ENCODE peak calls at places on chromosomes 16 and 17, in seven cellular contexts. H, Q, F, D, E, T and N are unnamed samples.

GRCh38 chr17:3913531-3914318 is 2.5 kb downstream of the P2RX1 start:
- DNase-seq in H (peak), Q (peak), F (peak), D (peak), E (peak), T (peak), N (peak)

GRCh38 chr17:78441271-78441986 is 63.0 kb downstream of the PGS1 start:
- DNase-seq in H (no peak), Q (no peak), F (no peak), D (no peak), E (no peak), T (no peak), N (no peak)

GRCh38 chr17:62802531-62803205 is 5.4 kb downstream of the MARCHF10 start:
- DNase-seq in H (no peak), Q (no peak), F (no peak), D (no peak), E (no peak), T (no peak), N (no peak)

GRCh38 chr16:17939052-17939673 is 397.4 kb downstream of the NPIPA8 start:
- DNase-seq in H (no peak), Q (no peak), F (no peak), D (no peak), E (no peak), T (no peak), N (no peak)

GRCh38 chr16:82695806-82696205 is 69.0 kb downstream of the CDH13 start:
- DNase-seq in H (no peak), Q (no peak), F (no peak), D (no peak), E (no peak), T (no peak), N (no peak)

GRCh38 chr16:78608305-78608776 is 508.9 kb downstream of the WWOX start:
- DNase-seq in H (no peak), Q (no peak), F (no peak), D (no peak), E (no peak), T (no peak), N (no peak)

GRCh38 chr16:54930034-54930938 is at the start of gene IRX5:
- DNase-seq in H (peak), Q (peak), F (peak), D (no peak), E (no peak), T (peak), N (peak)

GRCh38 chr16:14602443-14602963 is 27.6 kb downstream of the PARN start:
- DNase-seq in H (no peak), Q (no peak), F (no peak), D (no peak), E (no peak), T (no peak), N (no peak)

GRCh38 chr16:29775742-29776408 is 2.2 kb upstream of the ZG16 start:
- DNase-seq in H (no peak), Q (no peak), F (peak), D (no peak), E (no peak), T (no peak), N (no peak)

GRCh38 chr17:41527076-41528023 is 758 bp downstream of the KRT19 start:
- DNase-seq in H (no peak), Q (no peak), F (peak), D (no peak), E (no peak), T (peak), N (peak)

GRCh38 chr17:69525920-69526841 is 111.7 kb downstream of the MAP2K6 start:
- DNase-seq in H (peak), Q (peak), F (peak), D (peak), E (no peak), T (peak), N (peak)

GRCh38 chr16:58551496-58551895 is 36.2 kb downstream of the SETD6 start:
- DNase-seq in H (no peak), Q (no peak), F (no peak), D (no peak), E (no peak), T (no peak), N (no peak)

GRCh38 chr17:78144146-78144719 is 2.0 kb upstream of the C17orf99 start:
- DNase-seq in H (peak), Q (no peak), F (peak), D (no peak), E (no peak), T (no peak), N (no peak)

GRCh38 chr17:54177606-54178308 is 355.0 kb downstream of the KIF2B start:
- DNase-seq in H (no peak), Q (no peak), F (no peak), D (no peak), E (no peak), T (no peak), N (no peak)

GRCh38 chr17:35892091-35892637 is 12.0 kb upstream of the CCL5 start:
- DNase-seq in H (no peak), Q (no peak), F (no peak), D (no peak), E (no peak), T (no peak), N (no peak)

GRCh38 chr17:31595076-31595475 is 203.6 kb downstream of the RAB11FIP4 start:
- DNase-seq in H (no peak), Q (no peak), F (no peak), D (no peak), E (no peak), T (no peak), N (no peak)

GRCh38 chr17:79919164-79919585 is 79.9 kb upstream of the CBX4 start:
- DNase-seq in H (peak), Q (no peak), F (no peak), D (no peak), E (no peak), T (no peak), N (peak)

GRCh38 chr16:85610446-85611204 is 2.5 kb upstream of the GSE1 start:
- DNase-seq in H (peak), Q (peak), F (peak), D (peak), E (no peak), T (peak), N (peak)

GRCh38 chr17:33671493-33671892 is 378.4 kb upstream of the ASIC2 start:
- DNase-seq in H (no peak), Q (no peak), F (no peak), D (no peak), E (no peak), T (no peak), N (no peak)

GRCh38 chr16:78705694-78706093 is 606.2 kb downstream of the WWOX start:
- DNase-seq in H (peak), Q (no peak), F (peak), D (peak), E (peak), T (no peak), N (no peak)

GRCh38 chr16:46753015-46753414 is 4.9 kb upstream of the MYLK3 start:
- DNase-seq in H (no peak), Q (no peak), F (no peak), D (no peak), E (no peak), T (no peak), N (no peak)

GRCh38 chr17:67574658-67575293 is 143.0 kb upstream of the NOL11 start:
- DNase-seq in H (no peak), Q (no peak), F (peak), D (no peak), E (peak), T (no peak), N (no peak)

GRCh38 chr17:35555695-35556094 is 4.9 kb downstream of the SLFN14 start:
- DNase-seq in H (peak), Q (no peak), F (peak), D (no peak), E (no peak), T (no peak), N (peak)

GRCh38 chr16:9013508-9013864 is 49.8 kb upstream of the USP7 start:
- DNase-seq in H (no peak), Q (no peak), F (no peak), D (no peak), E (no peak), T (no peak), N (no peak)

GRCh38 chr17:69524854-69525253 is 110.4 kb downstream of the MAP2K6 start:
- DNase-seq in H (no peak), Q (no peak), F (no peak), D (no peak), E (no peak), T (no peak), N (peak)

DNA sequence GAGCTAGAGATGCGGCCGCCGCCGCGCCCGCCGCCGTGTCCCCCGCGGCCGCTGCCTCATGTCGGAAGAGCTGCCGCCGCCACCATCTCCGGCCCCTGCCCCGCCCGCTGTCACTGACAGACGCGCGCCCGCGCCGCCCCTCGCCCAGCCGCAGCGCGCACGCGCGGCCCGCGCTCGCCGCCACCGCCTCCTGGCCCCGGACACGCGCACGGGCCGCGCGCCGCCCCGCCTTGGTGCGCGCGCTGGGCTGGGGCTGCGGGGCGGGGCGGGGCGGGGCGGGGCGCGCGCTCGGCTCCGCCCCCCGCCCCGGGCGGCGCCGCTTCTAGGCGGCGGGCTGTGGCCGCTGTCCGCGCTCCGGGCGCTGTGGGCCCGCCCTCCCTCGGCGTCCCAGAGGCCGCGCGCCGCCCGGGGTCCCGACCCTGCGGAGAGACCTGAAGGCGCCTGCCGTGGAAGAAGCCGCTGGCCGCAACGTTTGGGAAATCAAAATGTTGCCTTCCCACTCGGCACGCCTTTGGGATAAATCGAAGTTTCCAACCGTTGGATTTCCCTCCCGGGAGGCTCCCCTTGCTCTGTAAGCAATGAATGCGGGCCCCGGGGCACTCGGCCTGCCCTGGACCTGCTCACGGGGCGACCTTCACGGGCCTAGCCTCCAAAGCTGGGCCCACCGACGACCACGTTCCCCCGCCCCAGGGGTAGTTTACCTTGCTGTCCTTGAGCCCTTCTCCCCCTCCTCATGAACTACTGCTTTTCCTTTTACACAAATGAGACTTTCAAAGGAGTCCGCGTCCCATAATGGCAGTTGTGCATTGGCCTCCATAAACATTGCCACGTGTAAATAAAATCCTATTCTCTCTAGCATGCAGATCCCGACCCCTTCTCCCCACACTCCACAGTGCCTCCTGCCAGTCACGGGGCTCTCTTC is at the start of gene ADCY9:
- DNase-seq in H (peak), Q (peak), F (peak), D (peak), E (no peak), T (peak), N (peak)
- TF ChIP-seq JUND in H (no peak), Q (no peak), F (no peak), D (no peak), E (no peak), T (no peak), N (no peak)

GRCh38 chr16:48408688-48409087 is 23.5 kb upstream of the SIAH1 start:
- DNase-seq in H (no peak), Q (no peak), F (peak), D (no peak), E (no peak), T (no peak), N (no peak)
- TF ChIP-seq JUND in H (no peak), Q (no peak), F (no peak), D (no peak), E (no peak), T (no peak), N (no peak)

GRCh38 chr16:67562526-67562917 is at the start of gene CTCF:
- DNase-seq in H (peak), Q (peak), F (peak), D (peak), E (no peak), T (no peak), N (no peak)
- TF ChIP-seq JUND in H (no peak), Q (no peak), F (no peak), D (no peak), E (no peak), T (no peak), N (no peak)

DNA sequence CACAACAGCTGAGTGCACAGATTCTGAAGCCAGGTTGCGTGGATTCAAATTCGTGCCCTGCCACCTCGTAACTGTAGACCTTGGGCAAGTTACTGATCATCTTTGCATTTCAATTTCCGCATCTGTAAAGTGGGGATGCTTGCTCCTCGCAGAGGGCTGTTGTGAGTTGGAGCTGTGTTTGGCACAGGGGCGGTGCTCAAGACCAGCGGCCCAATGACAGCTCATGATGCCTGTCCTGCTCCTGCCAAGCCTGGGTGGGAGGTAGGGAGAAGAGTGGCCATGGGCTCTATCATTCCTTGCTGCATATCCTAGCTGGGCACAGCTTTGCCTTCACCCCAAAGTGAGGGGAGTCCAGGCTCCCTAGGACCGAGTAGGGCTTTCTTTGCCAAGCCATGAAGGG is 12.6 kb downstream of the NXPH3 start:
- DNase-seq in H (no peak), Q (no peak), F (no peak), D (no peak), E (no peak), T (no peak), N (no peak)
- TF ChIP-seq JUND in H (no peak), Q (no peak), F (no peak), D (no peak), E (no peak), T (no peak), N (no peak)

GRCh38 chr17:76725580-76726230 is 701 bp downstream of the JMJD6 start:
- DNase-seq in H (peak), Q (no peak), F (peak), D (peak), E (no peak), T (no peak), N (peak)

GRCh38 chr17:76726766-76727718 is at the start of gene METTL23:
- DNase-seq in H (peak), Q (no peak), F (peak), D (peak), E (no peak), T (peak), N (peak)

GRCh38 chr17:76726231-76726765 is at the start of gene JMJD6:
- DNase-seq in H (peak), Q (peak), F (peak), D (peak), E (peak), T (peak), N (peak)

GRCh38 chr17:76723812-76724211 is 2.6 kb downstream of the JMJD6 start:
- DNase-seq in H (no peak), Q (no peak), F (no peak), D (no peak), E (no peak), T (no peak), N (no peak)

DNA sequence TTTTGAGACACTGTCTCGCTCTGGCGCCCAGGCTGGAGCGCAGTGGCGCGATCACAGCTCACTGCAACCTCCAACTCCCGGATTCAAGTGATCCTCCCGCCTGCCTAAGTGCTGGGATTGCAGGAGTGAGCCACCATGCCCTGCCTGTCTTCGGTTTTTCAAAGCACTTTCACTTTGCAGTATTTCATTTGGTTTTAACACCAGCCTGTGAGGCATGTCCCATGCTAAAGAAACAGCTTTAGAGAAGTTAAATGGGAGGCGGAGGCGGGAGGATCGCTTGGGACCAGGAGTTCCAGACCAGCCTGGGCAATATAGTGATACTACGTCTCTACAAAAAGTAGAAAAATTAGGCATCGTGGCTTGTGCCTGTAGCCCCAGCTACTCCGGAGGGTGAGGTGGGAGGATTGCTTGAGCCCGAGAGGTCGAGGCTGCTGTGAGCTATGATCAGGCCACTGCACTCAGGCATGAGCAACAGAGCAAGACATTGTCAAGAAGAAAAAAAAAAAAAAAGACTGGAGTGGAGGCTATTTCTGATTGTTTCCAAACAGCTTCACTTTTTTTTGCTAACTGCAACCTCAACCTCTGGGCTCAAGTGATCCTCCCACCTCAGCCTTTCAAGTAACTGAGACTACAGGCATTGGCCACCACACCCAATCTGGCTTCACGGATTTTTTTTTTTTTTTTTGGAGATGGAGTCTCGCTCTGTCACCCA is 1.3 kb downstream of the METTL23 start:
- DNase-seq in H (no peak), Q (no peak), F (peak), D (no peak), E (peak), T (no peak), N (no peak)
- TF ChIP-seq JUND in H (no peak), Q (no peak), F (no peak), D (no peak), E (no peak), T (no peak), N (no peak)